ENCODE peak calls at places on chromosomes 11 and 22, in ten cellular contexts. O is progenitor cell of endocrine pancreas; E is lung microvascular endothelial cell; C is HEK293T; A is K562; S is CD4-positive, alpha-beta memory T cell; G is epithelial cell of esophagus; N is left colon; K is right cardiac atrium; R is activated CD8-positive, alpha-beta memory T cell treated with anti-CD3 and anti-CD28 coated beads for 4 hours. B is an unnamed sample.

GRCh38 chr11:31803813-31804438 is 7.2 kb downstream of the PAX6 start:
- DNase-seq in O (no peak), E (no peak), C (no peak), A (no peak), S (no peak), G (no peak), N (no peak), K (no peak), R (no peak), B (no peak)

GRCh38 chr11:64107300-64107699 is 58.6 kb downstream of the MACROD1 start:
- DNase-seq in O (no peak), E (no peak), C (no peak), A (no peak), S (no peak), G (no peak), N (no peak), K (no peak), R (no peak), B (no peak)

GRCh38 chr22:44714703-44715350 is 12.8 kb downstream of the PRR5 start:
- DNase-seq in O (no peak), E (peak; percentile 84), C (no peak), A (no peak), S (no peak), G (no peak), N (no peak), K (no peak), R (no peak), B (no peak)

GRCh38 chr11:74418509-74418895 is 20.3 kb upstream of the PGM2L1 start:
- DNase-seq in O (no peak), E (peak; percentile 81), C (peak; percentile 14), A (no peak), S (no peak), G (peak; percentile 82), N (no peak), K (no peak), R (no peak), B (no peak)

GRCh38 chr11:93389737-93390136 is 59.2 kb downstream of the DEUP1 start:
- DNase-seq in O (no peak), E (no peak), C (no peak), A (no peak), S (no peak), G (peak; percentile 9), N (no peak), K (no peak), R (no peak), B (no peak)

GRCh38 chr11:2762451-2762850 is 62.7 kb upstream of the KCNQ1OT1 start:
- DNase-seq in O (no peak), E (no peak), C (no peak), A (no peak), S (no peak), G (no peak), N (no peak), K (no peak), R (no peak), B (no peak)

GRCh38 chr22:22228421-22228820 is 16.2 kb upstream of the VPREB1 start:
- DNase-seq in O (no peak), E (no peak), C (no peak), A (no peak), S (no peak), G (no peak), N (no peak), K (no peak), R (no peak), B (no peak)

GRCh38 chr22:43884600-43885318 is 7.1 kb downstream of the PNPLA5 start:
- DNase-seq in O (peak; percentile 57), E (peak; percentile 54), C (peak; percentile 83), A (peak; percentile 75), S (no peak), G (peak; percentile 54), N (no peak), K (peak; percentile 80), R (no peak), B (peak; percentile 58)

GRCh38 chr11:77030834-77031414 is 3.3 kb upstream of the B3GNT6 start:
- DNase-seq in O (no peak), E (no peak), C (no peak), A (no peak), S (no peak), G (no peak), N (no peak), K (no peak), R (no peak), B (no peak)

GRCh38 chr11:73359930-73360742 is 16.1 kb upstream of the RELT start:
- DNase-seq in O (no peak), E (peak; percentile 43), C (peak; percentile 73), A (peak; percentile 55), S (no peak), G (no peak), N (no peak), K (peak; percentile 68), R (no peak), B (no peak)

GRCh38 chr11:126992065-126992803 is 8.3 kb downstream of the KIRREL3 start:
- DNase-seq in O (no peak), E (no peak), C (no peak), A (no peak), S (no peak), G (peak; percentile 46), N (no peak), K (no peak), R (no peak), B (no peak)

GRCh38 chr11:105032495-105032894 is 2.4 kb downstream of the CASP1 start:
- DNase-seq in O (no peak), E (no peak), C (no peak), A (no peak), S (no peak), G (no peak), N (no peak), K (no peak), R (no peak), B (no peak)

GRCh38 chr11:132959663-132960062 is 572.6 kb downstream of the OPCML start:
- DNase-seq in O (no peak), E (no peak), C (no peak), A (no peak), S (no peak), G (no peak), N (no peak), K (no peak), R (no peak), B (no peak)

GRCh38 chr11:77301510-77301909 is at the start of gene GDPD4:
- DNase-seq in O (no peak), E (no peak), C (no peak), A (peak; percentile 27), S (no peak), G (no peak), N (no peak), K (no peak), R (no peak), B (no peak)

GRCh38 chr11:70019576-70020011 is 58.5 kb upstream of the ANO1 start:
- DNase-seq in O (no peak), E (no peak), C (no peak), A (no peak), S (no peak), G (no peak), N (no peak), K (peak; percentile 69), R (no peak), B (no peak)

GRCh38 chr11:17898071-17898470 is 114.8 kb downstream of the SERGEF start:
- DNase-seq in O (no peak), E (no peak), C (no peak), A (no peak), S (no peak), G (peak; percentile 10), N (no peak), K (no peak), R (no peak), B (no peak)

GRCh38 chr11:71481101-71481960 is 28.3 kb downstream of the NADSYN1 start:
- DNase-seq in O (no peak), E (no peak), C (no peak), A (no peak), S (no peak), G (peak; percentile 67), N (no peak), K (no peak), R (no peak), B (no peak)

B was measured in stimulated activated effector memory CD8-positive, alpha-beta T cell treated with anti-CD3 and anti-CD28 coated beads, Interleukin-12 subunit alpha, Interleukin-12 subunit beta, amount 100 ng/mL, for 72 hours.